ENCODE peak calls at places on chromosomes 2 and 18, in six cellular contexts. G is tibial nerve, X is testis, D is IMR-90, K is HCT116, U is stomach. Y is an unnamed sample. For H3K4me1, the result is how much of the 10 kb centered on the place peaks cover.

GRCh38 chr2:205017381-205017780 is 472.1 kb downstream of the PARD3B start:
- DNase-seq in G (no peak), X (no peak), D (no peak), K (no peak), U (no peak), Y (no peak)

GRCh38 chr2:196249171-196249570 is 77.8 kb upstream of the STK17B start:
- DNase-seq in G (no peak), X (no peak), D (peak), K (no peak), U (no peak), Y (no peak)

GRCh38 chr2:69095246-69095645 is 82.3 kb downstream of the ANTXR1 start:
- DNase-seq in G (peak), X (no peak), D (peak), K (no peak), U (no peak), Y (no peak)

GRCh38 chr18:46418657-46419260 is 238.3 kb downstream of the LOXHD1 start:
- DNase-seq in G (no peak), X (no peak), D (no peak), K (no peak), U (no peak), Y (no peak)

GRCh38 chr2:28185881-28186280 is 206.8 kb upstream of the FOSL2 start:
- DNase-seq in G (no peak), X (no peak), D (peak), K (no peak), U (no peak), Y (no peak)

GRCh38 chr2:152405206-152406118 is 70.5 kb downstream of the FMNL2 start:
- DNase-seq in G (no peak), X (no peak), D (peak), K (peak), U (no peak), Y (no peak)

GRCh38 chr2:3265981-3266726 is 111.5 kb downstream of the EIPR1 start:
- DNase-seq in G (no peak), X (no peak), D (no peak), K (no peak), U (no peak), Y (peak)

GRCh38 chr2:220166616-220167015 is 539.2 kb downstream of the SLC4A3 start:
- DNase-seq in G (peak), X (no peak), D (no peak), K (no peak), U (no peak), Y (no peak)

GRCh38 chr2:213723707-213724106 is 439.4 kb downstream of the SPAG16 start:
- DNase-seq in G (no peak), X (no peak), D (no peak), K (no peak), U (no peak), Y (no peak)

GRCh38 chr2:75548036-75548573 is 12.6 kb downstream of the EVA1A start:
- DNase-seq in G (no peak), X (no peak), D (peak), K (no peak), U (peak), Y (no peak)

GRCh38 chr2:53913721-53914120 is 54.0 kb upstream of the GPR75 start:
- DNase-seq in G (no peak), X (no peak), D (peak), K (no peak), U (no peak), Y (no peak)

GRCh38 chr18:14941256-14941655 is 193.3 kb downstream of the ANKRD30B start:
- DNase-seq in G (no peak), X (no peak), D (no peak), K (no peak), U (no peak), Y (no peak)

GRCh38 chr2:165328272-165328671 is 89.1 kb downstream of the SCN2A start:
- DNase-seq in G (no peak), X (no peak), D (no peak), K (no peak), U (no peak), Y (no peak)

GRCh38 chr2:227033471-227034148 is 130.4 kb downstream of the COL4A4 start:
- DNase-seq in G (peak), X (peak), D (peak), K (peak), U (peak), Y (peak)

GRCh38 chr18:75977069-75977468 is 518.0 kb downstream of the ZNF516 start:
- DNase-seq in G (no peak), X (no peak), D (no peak), K (no peak), U (no peak), Y (no peak)

GRCh38 chr2:222613715-222614331 is 42.1 kb downstream of the FARSB start:
- DNase-seq in G (no peak), X (peak), D (peak), K (peak), U (no peak), Y (no peak)

GRCh38 chr18:23503967-23504352 is 649 bp downstream of the RMC1 start:
- DNase-seq in G (no peak), X (no peak), D (no peak), K (no peak), U (no peak), Y (no peak)

GRCh38 chr2:43737097-43737854 is 36.6 kb upstream of the DYNC2LI1 start:
- DNase-seq in G (no peak), X (no peak), D (peak), K (peak), U (no peak), Y (no peak)

GRCh38 chr2:215553946-215554345 is 118.1 kb upstream of the FN1 start:
- DNase-seq in G (no peak), X (no peak), D (no peak), K (peak), U (no peak), Y (no peak)

GRCh38 chr2:79660552-79660951 is 147.7 kb downstream of the CTNNA2 start:
- DNase-seq in G (no peak), X (no peak), D (peak), K (no peak), U (no peak), Y (no peak)

GRCh38 chr2:154623819-154624218 is 74.7 kb upstream of the KCNJ3 start:
- DNase-seq in G (peak), X (peak), D (peak), K (peak), U (peak), Y (no peak)

GRCh38 chr2:199485732-199486335 is 28.1 kb upstream of the SATB2 start:
- DNase-seq in G (peak), X (peak), D (peak), K (peak), U (peak), Y (no peak)

GRCh38 chr2:190634381-190634780 is 14.5 kb upstream of the NAB1 start:
- DNase-seq in G (no peak), X (no peak), D (peak), K (no peak), U (no peak), Y (no peak)

GRCh38 chr18:11799066-11799465 is 52.1 kb upstream of the CHMP1B start:
- DNase-seq in G (no peak), X (no peak), D (no peak), K (no peak), U (no peak), Y (no peak)

GRCh38 chr2:152036611-152037469 is 62.0 kb downstream of the CACNB4 start:
- DNase-seq in G (peak), X (peak), D (peak), K (peak), U (peak), Y (no peak)

GRCh38 chr2:33526132-33526531 is 49.7 kb downstream of the RASGRP3 start:
- DNase-seq in G (no peak), X (no peak), D (peak), K (no peak), U (no peak), Y (no peak)

GRCh38 chr2:226798422-226799210 is 1.0 kb downstream of the IRS1 start:
- DNase-seq in G (no peak), X (peak), D (peak), K (no peak), U (peak), Y (peak)

GRCh38 chr18:79248495-79249078 is 147.1 kb upstream of the NFATC1 start:
- DNase-seq in G (no peak), X (no peak), D (peak), K (no peak), U (no peak), Y (no peak)

GRCh38 chr2:231294578-231295362 is 96.3 kb downstream of the ARMC9 start:
- DNase-seq in G (no peak), X (no peak), D (peak), K (no peak), U (no peak), Y (no peak)

GRCh38 chr2:216918088-216918680 is 58.3 kb upstream of the TNP1 start:
- DNase-seq in G (peak), X (no peak), D (peak), K (peak), U (no peak), Y (no peak)

GRCh38 chr2:50546790-50547189 is 485.1 kb downstream of the NRXN1 start:
- DNase-seq in G (no peak), X (no peak), D (peak), K (no peak), U (no peak), Y (no peak)

GRCh38 chr2:159124441-159124911 is 156.0 kb downstream of the TANC1 start:
- DNase-seq in G (no peak), X (peak), D (peak), K (peak), U (peak), Y (no peak)

GRCh38 chr2:20486571-20486970 is 39.7 kb downstream of the RHOB start:
- DNase-seq in G (no peak), X (no peak), D (no peak), K (no peak), U (peak), Y (no peak)

GRCh38 chr18:28159055-28159454 is 17.9 kb downstream of the CDH2 start:
- DNase-seq in G (no peak), X (no peak), D (no peak), K (no peak), U (no peak), Y (no peak)

GRCh38 chr2:29777164-29777563 is 144.2 kb downstream of the ALK start:
- DNase-seq in G (no peak), X (no peak), D (peak), K (no peak), U (no peak), Y (no peak)

GRCh38 chr18:40415224-40415791 is 1539.7 kb upstream of the PIK3C3 start:
- DNase-seq in G (no peak), X (no peak), D (no peak), K (no peak), U (no peak), Y (no peak)
- TF ChIP-seq CTCF in G (no peak), X (no peak), D (no peak), K (no peak), U (no peak), Y (no peak)

GRCh38 chr2:233064526-233065199 is 4.5 kb downstream of the INPP5D start:
- DNase-seq in G (no peak), X (peak), D (no peak), K (no peak), U (peak), Y (peak)

GRCh38 chr2:233063976-233064411 is 3.9 kb downstream of the INPP5D start:
- DNase-seq in G (no peak), X (peak), D (no peak), K (no peak), U (peak), Y (peak)

GRCh38 chr2:233072838-233073237 is 12.7 kb downstream of the INPP5D start:
- DNase-seq in G (no peak), X (no peak), D (no peak), K (no peak), U (peak), Y (peak)

GRCh38 chr2:233065954-233066470 is 5.9 kb downstream of the INPP5D start:
- DNase-seq in G (no peak), X (peak), D (no peak), K (no peak), U (peak), Y (peak)

DNA sequence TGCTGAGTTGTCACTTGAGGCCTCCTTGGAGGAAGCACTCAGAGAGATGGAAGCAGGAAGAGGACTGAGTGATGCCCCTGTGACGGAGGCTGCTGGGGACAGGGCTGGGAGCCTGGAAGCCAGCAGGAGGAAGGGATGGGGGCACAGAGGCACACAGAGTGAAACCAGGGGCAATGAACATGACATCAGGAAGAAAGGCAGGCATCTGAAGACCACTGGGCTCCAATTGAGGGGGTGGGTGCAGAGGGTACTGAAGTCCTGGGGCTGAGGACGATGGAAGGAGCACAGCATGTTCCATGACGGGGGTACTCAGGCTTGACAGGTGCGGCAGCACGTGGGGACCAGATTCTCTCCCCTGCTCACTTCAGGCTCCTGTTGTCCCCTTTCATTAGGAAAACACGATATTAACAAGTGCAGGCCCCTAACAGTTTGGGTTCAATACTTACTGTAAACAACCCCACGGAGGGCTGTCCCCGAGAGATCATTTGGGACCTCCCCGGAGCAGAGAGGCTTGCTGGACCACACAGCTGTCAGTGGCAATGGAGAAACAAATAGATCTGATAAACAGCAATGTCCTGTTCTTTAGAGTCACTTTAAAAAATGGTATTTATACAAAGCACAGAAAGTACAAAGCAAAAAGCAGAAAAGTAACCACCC is 8.7 kb downstream of the INPP5D start:
- DNase-seq in G (no peak), X (no peak), D (no peak), K (no peak), U (peak), Y (peak)
- H3K4me1 ChIP-seq in G (under half), X (under half), D (under half), K (under half), U (under half), Y (half or more)

DNA sequence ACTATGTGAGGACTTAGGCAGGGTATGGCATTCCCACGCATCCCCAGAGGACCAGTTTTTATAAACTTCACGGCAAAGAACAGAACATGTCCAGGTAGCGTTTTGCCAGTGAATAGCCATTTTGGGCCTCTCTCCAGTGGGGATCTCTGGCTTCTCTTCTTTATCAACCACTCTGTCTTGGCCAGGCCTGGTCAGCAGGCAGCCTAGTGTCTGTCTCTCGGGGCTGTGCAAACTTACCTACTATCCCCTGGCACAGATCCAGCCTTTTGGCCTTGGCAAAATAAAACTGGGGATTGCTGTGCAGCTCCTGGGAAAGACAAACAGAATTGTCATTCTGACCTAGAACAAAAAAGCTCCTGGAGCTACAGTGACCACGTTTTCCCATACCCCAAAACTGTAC is 14.5 kb downstream of the CAPN14 start:
- DNase-seq in G (no peak), X (no peak), D (no peak), K (no peak), U (no peak), Y (no peak)
- TF ChIP-seq POLR2A in G (no peak), X (no peak), D (no peak), K (no peak), U (no peak), Y (no peak)

GRCh38 chr2:115833196-115833595 is 1390.8 kb downstream of the DPP10 start:
- DNase-seq in G (no peak), X (no peak), D (no peak), K (no peak), U (no peak), Y (no peak)
- TF ChIP-seq CTCF in G (no peak), X (no peak), D (no peak), K (no peak), U (no peak), Y (no peak)

GRCh38 chr2:39094717-39095363 is 26.0 kb downstream of the SOS1 start:
- DNase-seq in G (no peak), X (no peak), D (peak), K (no peak), U (no peak), Y (no peak)
- H3K4me1 ChIP-seq in G (under half), X (under half), D (under half), K (under half), U (under half), Y (under half)

DNA sequence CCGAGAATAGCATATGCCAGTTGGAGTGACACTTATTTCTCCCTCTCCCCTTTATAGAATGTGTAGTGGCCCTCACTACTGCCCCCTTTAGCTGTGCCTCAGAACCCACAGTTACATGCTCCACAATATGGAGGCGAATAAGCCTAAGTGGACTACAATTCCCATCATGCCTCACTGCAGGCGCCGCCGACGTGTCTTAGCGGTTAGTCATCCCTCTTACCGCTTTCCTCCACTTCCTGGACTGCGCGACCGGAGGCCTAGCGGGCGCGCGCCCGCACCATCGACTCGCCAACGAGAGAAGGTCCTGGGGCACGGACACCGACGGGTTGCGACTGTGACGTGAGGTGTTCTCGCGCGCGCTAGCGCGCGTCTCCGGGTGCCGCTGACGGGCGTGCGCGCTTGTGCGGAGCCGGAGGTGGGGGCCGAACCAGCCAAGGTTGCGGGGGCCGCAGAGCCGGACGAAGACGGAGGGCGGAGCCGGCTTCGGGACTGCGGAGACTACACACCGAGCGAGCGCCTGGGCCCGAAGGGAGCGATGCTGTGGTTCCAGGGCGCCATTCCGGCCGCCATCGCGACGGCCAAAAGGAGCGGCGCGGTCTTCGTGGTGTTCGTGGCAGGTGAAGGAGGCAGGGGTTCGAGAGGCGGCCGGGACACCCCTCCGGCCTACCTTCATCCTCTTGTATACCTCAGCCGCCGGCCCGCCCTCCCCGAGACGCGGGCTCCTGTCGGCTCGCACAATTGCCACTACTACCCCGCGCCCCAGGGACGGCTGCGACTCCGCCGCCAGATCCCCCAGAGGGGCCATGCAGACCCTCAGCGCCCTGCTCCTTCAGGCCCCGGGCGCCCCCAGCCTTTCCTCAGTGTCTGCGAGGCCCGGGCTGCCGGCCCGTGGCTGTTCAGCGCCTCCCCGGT is at the start of gene UBXN4:
- DNase-seq in G (peak), X (peak), D (peak), K (peak), U (peak), Y (peak)
- TF ChIP-seq POLR2A in G (peak), X (peak), D (peak), K (peak), U (no peak), Y (peak)